ENCODE peak calls at places on chromosome 2, in eight cellular contexts. R is RCC 7860, G is sigmoid colon, M is NCI-H2029, N is astrocyte of the spinal cord, X is neuronal stem cell, S is iPS-NIHi11, H is stomach. F is an unnamed sample.

GRCh38 chr2:12303181-12304030 is 413.3 kb upstream of the TRIB2 start:
- DNase-seq in R (peak; percentile 80), N (peak; percentile 99), G (no peak), X (no peak), H (no peak), S (no peak), M (no peak), F (no peak)

GRCh38 chr2:200471324-200471848 is 38.5 kb downstream of the KCTD18 start:
- DNase-seq in X (peak; percentile 51), R (no peak), M (no peak), H (no peak), N (no peak), S (peak; percentile 65), G (no peak), F (no peak)

GRCh38 chr2:189661957-189662321 is 680 bp downstream of the ASNSD1 start:
- DNase-seq in M (no peak), R (no peak), S (no peak), H (no peak), N (no peak), X (no peak), G (no peak), F (no peak)

GRCh38 chr2:227653419-227653818 is 13.2 kb upstream of the SCYGR5 start:
- DNase-seq in N (no peak), G (no peak), X (no peak), H (no peak), M (no peak), S (no peak), R (no peak), F (no peak)

GRCh38 chr2:237025090-237025865 is 60.4 kb upstream of the COPS8 start:
- DNase-seq in N (peak; percentile 87), S (no peak), H (peak; percentile 51), G (no peak), R (peak; percentile 93), X (no peak), M (no peak), F (no peak)

GRCh38 chr2:40230717-40231300 is 221.1 kb downstream of the SLC8A1 start:
- DNase-seq in H (no peak), X (no peak), S (no peak), R (no peak), G (no peak), N (no peak), M (no peak), F (no peak)

GRCh38 chr2:98926601-98927000 is 9.4 kb downstream of the CRACDL start:
- DNase-seq in S (no peak), M (no peak), R (no peak), H (no peak), X (no peak), N (peak; percentile 23), G (no peak), F (no peak)

GRCh38 chr2:55416826-55417568 is 2.7 kb downstream of the CCDC88A start:
- DNase-seq in H (no peak), R (no peak), M (no peak), X (no peak), N (no peak), G (no peak), S (no peak), F (no peak)

GRCh38 chr2:30601375-30601774 is 154.3 kb downstream of the LCLAT1 start:
- DNase-seq in N (no peak), G (no peak), M (no peak), X (no peak), S (no peak), H (no peak), R (no peak), F (no peak)

GRCh38 chr2:10080536-10081304 is 509 bp upstream of the CYS1 start:
- DNase-seq in S (no peak), H (no peak), X (no peak), N (peak; percentile 38), R (no peak), M (no peak), G (peak; percentile 74), F (no peak)

GRCh38 chr2:40049782-40050181 is 270.7 kb upstream of the THUMPD2 start:
- DNase-seq in R (no peak), H (no peak), G (no peak), X (no peak), N (no peak), S (no peak), M (no peak), F (no peak)

GRCh38 chr2:150484461-150484931 is 3.0 kb downstream of the RND3 start:
- DNase-seq in N (peak; percentile 51), M (no peak), S (no peak), G (peak; percentile 65), H (no peak), X (no peak), R (no peak), F (no peak)

GRCh38 chr2:84897773-84898172 is 7.7 kb upstream of the TMSB10 start:
- DNase-seq in R (peak; percentile 72), N (no peak), S (no peak), X (no peak), M (no peak), G (no peak), H (no peak), F (no peak)

GRCh38 chr2:42147641-42148274 is 21.4 kb upstream of the EML4 start:
- DNase-seq in N (peak; percentile 51), S (no peak), G (no peak), R (no peak), H (no peak), M (peak; percentile 11), X (no peak), F (no peak)

GRCh38 chr2:130918421-130918820 is 81.7 kb downstream of the ARHGEF4 start:
- DNase-seq in X (no peak), M (no peak), G (no peak), S (peak; percentile 48), R (no peak), H (no peak), N (no peak), F (no peak)

GRCh38 chr2:216651370-216651881 is 18.2 kb downstream of the IGFBP2 start:
- DNase-seq in S (no peak), H (no peak), M (no peak), X (no peak), N (peak; percentile 74), G (no peak), R (no peak), F (no peak)

GRCh38 chr2:128440666-128441340 is 122.1 kb upstream of the HS6ST1 start:
- DNase-seq in G (no peak), R (no peak), M (no peak), N (no peak), S (no peak), H (no peak), X (no peak), F (peak; percentile 61)

GRCh38 chr2:153870308-153870707 is 1.4 kb upstream of the GALNT13 start:
- DNase-seq in G (no peak), R (no peak), N (no peak), H (no peak), M (peak; percentile 14), X (no peak), S (peak; percentile 11), F (no peak)

GRCh38 chr2:189483571-189484415 is 42.5 kb downstream of the WDR75 start:
- DNase-seq in N (no peak), R (no peak), S (no peak), G (no peak), X (no peak), M (no peak), H (no peak), F (no peak)

GRCh38 chr2:26033270-26033768 is 565 bp upstream of the RAB10 start:
- DNase-seq in N (peak; percentile 88), S (peak; percentile 69), X (peak; percentile 89), R (peak; percentile 67), G (no peak), H (peak; percentile 74), M (peak; percentile 87), F (no peak)

GRCh38 chr2:47422560-47422959 is 19.6 kb downstream of the MSH2 start:
- DNase-seq in H (no peak), M (no peak), S (no peak), X (no peak), R (peak; percentile 68), N (peak; percentile 58), G (no peak), F (no peak)